ENCODE peak calls at places on chromosome 1, in nine cellular contexts. W is lung; E is right cardiac atrium; U is activated T-cell treated with anti-CD3 and anti-CD28 coated beads for 1 hour; Q is fibroblast of the conjunctiva; J is ascending aorta; T is CD4-positive, alpha-beta T cell; M is NCI-H446 treated with DMSO at 0.1 percent for 48 hours; R is D341Med. P is an unnamed sample.
A peak's percentile ranks its signal among the peaks of the same experiment; 100 is the strongest.

GRCh38 chr1:81920245-81920740 is 119.6 kb downstream of the ADGRL2 start:
- DNase-seq in W (no peak), E (peak; percentile 33), U (no peak), Q (peak; percentile 20), J (peak; percentile 65), T (no peak), M (peak; percentile 76), R (peak; percentile 31), P (no peak)

GRCh38 chr1:27684176-27684575 is 12.2 kb upstream of the IFI6 start:
- DNase-seq in W (no peak), E (no peak), U (no peak), Q (no peak), J (no peak), T (no peak), M (no peak), R (no peak), P (no peak)

GRCh38 chr1:76035053-76035452 is 39.5 kb upstream of the ST6GALNAC3 start:
- DNase-seq in W (no peak), E (no peak), U (no peak), Q (no peak), J (no peak), T (no peak), M (no peak), R (no peak), P (no peak)

GRCh38 chr1:7108251-7108650 is 323.0 kb downstream of the CAMTA1 start:
- DNase-seq in W (no peak), E (no peak), U (no peak), Q (no peak), J (no peak), T (no peak), M (no peak), R (no peak), P (no peak)

GRCh38 chr1:182193908-182194550 is 132.5 kb upstream of the ZNF648 start:
- DNase-seq in W (peak; percentile 41), E (peak; percentile 55), U (no peak), Q (peak; percentile 66), J (peak; percentile 81), T (no peak), M (no peak), R (no peak), P (no peak)

GRCh38 chr1:115210302-115210711 is 121.0 kb upstream of the TSPAN2 start:
- DNase-seq in W (no peak), E (no peak), U (no peak), Q (no peak), J (no peak), T (no peak), M (no peak), R (no peak), P (no peak)

GRCh38 chr1:116950497-116951174 is 40.9 kb downstream of the PTGFRN start:
- DNase-seq in W (no peak), E (no peak), U (no peak), Q (peak; percentile 35), J (no peak), T (no peak), M (peak; percentile 36), R (no peak), P (no peak)

GRCh38 chr1:198387587-198387986 is 152.9 kb downstream of the ATP6V1G3 start:
- DNase-seq in W (no peak), E (no peak), U (no peak), Q (no peak), J (no peak), T (no peak), M (no peak), R (no peak), P (no peak)

GRCh38 chr1:222616535-222616934 is 1.4 kb upstream of the MIA3 start:
- DNase-seq in W (no peak), E (no peak), U (no peak), Q (peak; percentile 70), J (no peak), T (no peak), M (no peak), R (no peak), P (no peak)

GRCh38 chr1:167076136-167076710 is 14.0 kb downstream of the GPA33 start:
- DNase-seq in W (no peak), E (no peak), U (no peak), Q (no peak), J (no peak), T (no peak), M (no peak), R (no peak), P (no peak)

GRCh38 chr1:89358287-89358893 is 5.5 kb upstream of the GBP6 start:
- DNase-seq in W (peak; percentile 75), E (peak; percentile 76), U (peak; percentile 84), Q (peak; percentile 51), J (peak; percentile 91), T (peak; percentile 82), M (peak; percentile 56), R (peak; percentile 65), P (peak; percentile 62)

GRCh38 chr1:154436433-154436832 is 31.3 kb downstream of the IL6R start:
- DNase-seq in W (no peak), E (no peak), U (no peak), Q (no peak), J (no peak), T (no peak), M (no peak), R (no peak), P (no peak)

GRCh38 chr1:230196077-230196476 is 129.0 kb downstream of the GALNT2 start:
- DNase-seq in W (no peak), E (no peak), U (no peak), Q (no peak), J (no peak), T (no peak), M (no peak), R (no peak), P (no peak)

GRCh38 chr1:59947047-59947938 is 20.7 kb upstream of the CYP2J2 start:
- DNase-seq in W (peak; percentile 66), E (peak; percentile 37), U (peak; percentile 29), Q (peak; percentile 56), J (peak; percentile 69), T (peak; percentile 46), M (peak; percentile 22), R (peak; percentile 77), P (no peak)